ENCODE peak calls at places on chromosomes 7 and 10, in eight cellular contexts. Z is transverse colon, K is psoas muscle, I is neural crest cell, D is lower leg skin, P is right lobe of liver, J is left lung, Q is epithelial cell of esophagus. S is an unnamed sample.

GRCh38 chr7:32062150-32062549 is 8.1 kb downstream of the PDE1C start:
- DNase-seq in P (no peak), Q (peak), Z (peak), D (no peak), J (peak), I (peak), K (peak), S (peak)

GRCh38 chr7:91325731-91326130 is 61.5 kb downstream of the FZD1 start:
- DNase-seq in D (no peak), I (no peak), Z (no peak), J (no peak), P (no peak), K (no peak), Q (no peak), S (no peak)

GRCh38 chr10:32790483-32790882 is 167.5 kb downstream of the ITGB1 start:
- DNase-seq in P (no peak), Q (peak), K (no peak), I (no peak), D (no peak), J (no peak), Z (no peak), S (no peak)

GRCh38 chr7:16644624-16644986 is 949 bp downstream of the ANKMY2 start:
- DNase-seq in P (peak), K (peak), J (peak), Z (peak), D (peak), Q (peak), I (peak), S (peak)

GRCh38 chr7:95758187-95758586 is 14.2 kb upstream of the DYNC1I1 start:
- DNase-seq in Z (no peak), P (no peak), I (no peak), Q (no peak), J (no peak), D (no peak), K (no peak), S (no peak)

GRCh38 chr7:73423519-73424485 is 9.8 kb upstream of the FZD9 start:
- DNase-seq in D (no peak), Q (no peak), J (no peak), K (no peak), Z (no peak), I (peak), P (no peak), S (peak)

GRCh38 chr7:30143748-30144251 is 9.0 kb downstream of the MTURN start:
- DNase-seq in I (no peak), K (no peak), Z (no peak), D (no peak), P (no peak), J (no peak), Q (peak), S (no peak)

GRCh38 chr10:119268871-119269506 is 61.6 kb downstream of the GRK5 start:
- DNase-seq in J (no peak), D (no peak), K (no peak), Q (no peak), I (no peak), P (no peak), Z (no peak), S (no peak)

GRCh38 chr7:66153691-66154090 is 39.0 kb downstream of the CRCP start:
- DNase-seq in I (no peak), Z (no peak), K (no peak), Q (no peak), J (no peak), P (no peak), D (no peak), S (no peak)

GRCh38 chr10:14163374-14164125 is 167.2 kb downstream of the FRMD4A start:
- DNase-seq in K (no peak), Z (no peak), I (no peak), D (no peak), Q (no peak), J (no peak), P (no peak), S (no peak)

GRCh38 chr7:12391922-12392615 is 11.6 kb downstream of the VWDE start:
- DNase-seq in Z (no peak), J (no peak), P (no peak), D (no peak), I (no peak), Q (peak), K (no peak), S (no peak)

GRCh38 chr7:85806321-85806720 is 619.5 kb upstream of the SEMA3D start:
- DNase-seq in J (no peak), Q (no peak), K (no peak), I (no peak), Z (no peak), D (no peak), P (no peak), S (no peak)
- TF ChIP-seq CTCF in J (no peak), Q (no peak), K (no peak), I (no peak), Z (no peak), D (no peak), P (no peak), S (no peak)

GRCh38 chr10:91604462-91604935 is 28.4 kb downstream of the PPP1R3C start:
- DNase-seq in K (no peak), Z (no peak), P (no peak), I (no peak), J (no peak), Q (no peak), D (no peak), S (no peak)
- TF ChIP-seq CTCF in K (no peak), Z (no peak), P (no peak), I (peak), J (no peak), Q (no peak), D (no peak), S (no peak)

DNA sequence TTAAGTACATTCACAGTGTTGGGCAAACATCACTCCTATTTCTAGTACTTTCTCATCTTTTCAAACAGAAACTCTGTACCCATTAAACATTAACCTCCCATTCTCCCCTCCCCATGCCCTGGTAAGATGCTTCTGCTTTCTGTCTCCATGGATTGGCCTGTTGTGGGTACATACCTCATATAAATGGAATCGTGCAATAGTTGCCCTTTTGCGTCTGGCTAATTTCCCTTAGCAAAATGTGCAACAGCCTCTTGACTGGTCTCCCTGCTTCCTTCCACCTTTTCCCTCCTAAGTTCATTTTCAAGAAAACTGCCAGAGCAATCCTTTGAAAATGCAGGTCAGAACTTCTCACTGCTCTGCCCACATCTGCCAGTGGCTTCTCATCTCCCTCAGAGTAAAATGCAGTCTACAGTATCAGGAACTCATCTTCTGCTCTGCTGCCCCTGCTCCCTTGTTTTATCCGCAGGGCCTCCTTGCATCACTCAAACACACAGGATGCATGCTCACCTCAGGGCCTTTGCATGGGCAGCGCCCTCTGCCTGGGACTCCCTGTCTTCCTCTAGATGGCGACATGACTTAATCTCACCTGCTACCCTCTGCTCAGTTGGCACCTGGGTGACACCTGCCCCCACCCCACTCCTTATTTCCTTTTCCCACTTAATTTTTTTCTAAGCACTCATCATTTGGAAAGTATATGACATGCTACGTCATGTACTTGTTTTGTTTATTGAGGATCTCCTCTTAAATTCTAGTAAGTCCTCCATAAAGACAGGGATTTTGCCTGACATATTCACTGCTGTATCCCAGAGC is 44.3 kb upstream of the ECHDC3 start:
- DNase-seq in J (no peak), Z (no peak), I (no peak), D (no peak), K (no peak), P (peak), Q (peak), S (no peak)
- TF ChIP-seq CTCF in J (no peak), Z (no peak), I (no peak), D (no peak), K (no peak), P (peak), Q (no peak), S (no peak)

DNA sequence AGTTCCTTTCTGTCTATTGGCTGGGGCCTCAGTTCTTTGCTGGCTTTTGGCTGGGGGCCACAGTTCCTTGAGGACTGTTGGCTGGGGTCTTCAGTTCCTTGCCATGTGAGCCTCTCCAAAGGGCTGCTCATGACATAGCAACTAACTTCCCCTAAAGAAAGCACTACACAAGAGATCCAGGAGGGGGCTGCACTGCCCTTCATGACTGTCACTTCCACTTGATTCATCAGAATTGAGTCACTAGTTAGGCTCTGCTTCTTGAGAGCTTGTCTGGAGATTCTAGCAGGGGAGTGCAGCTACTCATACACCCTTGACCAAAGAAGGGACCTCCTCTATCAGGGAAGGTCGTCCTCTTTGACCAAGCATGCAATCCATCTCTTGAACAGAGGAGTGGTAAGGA is 38.0 kb upstream of the MKX start:
- DNase-seq in Z (no peak), K (no peak), I (no peak), Q (peak), P (no peak), D (no peak), J (no peak), S (peak)
- TF ChIP-seq CTCF in Z (no peak), K (peak), I (peak), Q (peak), P (peak), D (no peak), J (no peak), S (peak)

GRCh38 chr7:112970771-112971170 is 115.9 kb downstream of the GPR85 start:
- DNase-seq in Q (no peak), P (no peak), I (no peak), Z (no peak), J (no peak), D (no peak), K (no peak), S (no peak)
- TF ChIP-seq CTCF in Q (peak), P (no peak), I (peak), Z (no peak), J (no peak), D (no peak), K (no peak), S (no peak)

DNA sequence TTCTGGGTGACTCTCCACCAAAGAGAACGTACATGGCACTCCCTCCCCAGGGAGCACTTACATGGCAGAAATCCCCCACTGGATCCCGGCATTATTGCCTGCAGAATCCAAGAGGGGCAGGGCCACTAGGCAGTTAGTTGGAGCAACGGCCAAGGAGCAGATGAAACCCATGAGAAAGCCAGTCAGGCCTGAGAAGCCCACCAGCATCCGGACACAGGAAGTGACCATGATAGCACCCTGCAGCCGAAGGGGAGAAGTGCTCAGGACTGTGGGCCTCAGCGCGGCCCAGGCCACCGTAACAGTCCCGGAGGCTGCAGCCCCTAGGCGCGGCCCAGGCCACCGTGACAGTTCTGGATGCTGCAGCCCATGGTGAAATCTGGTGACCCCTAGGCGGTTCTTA is 43.5 kb downstream of the STRA8 start:
- DNase-seq in Z (no peak), D (peak), I (no peak), K (no peak), J (no peak), P (no peak), Q (no peak), S (no peak)
- TF ChIP-seq CTCF in Z (no peak), D (no peak), I (no peak), K (no peak), J (no peak), P (no peak), Q (no peak), S (no peak)

GRCh38 chr10:96588060-96588554 is 1.3 kb upstream of the TM9SF3 start:
- DNase-seq in D (no peak), P (no peak), J (no peak), I (no peak), Q (no peak), Z (peak), K (no peak), S (no peak)

GRCh38 chr10:96585726-96586418 is 940 bp downstream of the TM9SF3 start:
- DNase-seq in Q (peak), K (no peak), Z (peak), D (peak), I (no peak), P (no peak), J (no peak), S (no peak)

GRCh38 chr10:96587255-96588059 is 645 bp upstream of the TM9SF3 start:
- DNase-seq in Q (peak), I (no peak), K (peak), J (no peak), P (peak), Z (peak), D (peak), S (no peak)

GRCh38 chr10:96584474-96584873 is 2.3 kb downstream of the TM9SF3 start:
- DNase-seq in K (no peak), D (no peak), Q (no peak), P (no peak), Z (no peak), I (no peak), J (no peak), S (no peak)

GRCh38 chr10:96586419-96587254 is at the start of gene TM9SF3:
- DNase-seq in D (peak), I (peak), J (peak), P (peak), Z (peak), K (peak), Q (peak), S (peak)
- TF ChIP-seq CTCF in D (no peak), I (peak), J (no peak), P (no peak), Z (peak), K (no peak), Q (no peak), S (no peak)

DNA sequence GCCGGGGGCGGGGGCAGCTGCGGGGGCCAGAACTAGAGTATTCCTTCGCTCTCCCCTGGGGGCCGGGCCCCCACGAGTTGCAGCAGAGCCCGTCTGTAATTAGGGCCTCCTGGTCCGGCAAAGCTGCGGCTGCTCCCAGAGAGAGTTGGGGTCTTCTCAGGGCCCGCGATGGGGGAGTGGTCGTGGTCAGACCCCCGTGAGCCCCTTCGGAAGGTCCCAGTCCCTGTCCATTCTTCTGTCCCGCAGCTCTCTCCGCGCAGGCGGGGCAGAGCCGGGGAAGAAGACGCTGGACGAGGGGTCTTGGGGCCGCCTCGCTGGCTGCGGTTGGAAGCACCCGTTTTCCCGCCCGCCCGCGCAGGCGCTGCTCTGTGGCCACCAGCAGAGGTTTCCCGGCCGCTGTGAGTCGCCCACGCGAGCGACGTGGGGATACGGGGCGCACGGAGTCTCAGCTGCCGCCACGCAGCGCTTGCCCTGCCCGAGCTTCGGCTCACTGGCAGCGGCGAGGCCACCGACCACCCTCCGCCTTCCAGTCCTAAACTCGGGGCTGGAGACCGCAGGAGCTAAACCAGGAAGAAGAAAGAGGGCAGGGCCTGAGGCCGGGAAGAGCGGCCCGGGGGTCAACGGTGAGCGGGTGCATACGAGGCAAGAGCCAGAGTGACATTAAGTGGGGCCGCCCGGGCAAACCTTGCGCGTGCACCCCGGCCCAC is 7.3 kb upstream of the EMX2 start:
- DNase-seq in I (no peak), K (peak), P (no peak), D (peak), J (peak), Q (no peak), Z (no peak), S (peak)
- TF ChIP-seq CTCF in I (no peak), K (no peak), P (no peak), D (no peak), J (no peak), Q (no peak), Z (no peak), S (no peak)

DNA sequence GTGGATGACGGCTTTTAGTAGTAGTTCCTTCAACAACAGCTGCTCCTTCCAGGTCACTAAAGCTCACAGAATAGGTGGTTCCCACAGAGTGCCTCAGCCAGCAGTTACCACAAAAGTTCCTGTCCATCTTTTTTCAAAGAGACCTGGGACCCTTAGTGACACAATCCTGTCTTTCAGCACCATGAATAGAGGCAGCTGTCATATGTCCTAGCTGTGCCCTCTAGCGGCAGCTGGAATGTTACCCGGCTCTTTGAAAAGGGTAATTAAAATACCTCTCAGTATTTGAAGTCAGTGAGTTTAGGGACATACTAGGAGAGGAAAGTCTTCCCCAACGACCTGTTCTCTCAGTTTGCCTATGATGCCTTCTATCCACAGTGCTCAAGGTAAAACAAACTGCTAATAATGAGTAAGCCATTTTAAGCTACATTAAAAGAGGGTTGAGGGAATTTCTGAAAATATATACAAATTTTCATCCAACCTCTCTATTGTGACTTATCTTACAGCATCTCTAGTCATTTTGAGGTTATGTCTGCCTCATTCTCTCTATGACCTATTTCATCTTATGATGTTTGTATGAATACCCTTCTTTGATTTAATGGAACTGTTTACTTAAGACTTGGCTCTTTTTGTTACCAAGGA is 290.8 kb downstream of the NXPH1 start:
- DNase-seq in P (peak), J (no peak), K (no peak), Z (peak), D (no peak), I (peak), Q (peak), S (peak)
- TF ChIP-seq CTCF in P (peak), J (peak), K (peak), Z (peak), D (no peak), I (peak), Q (peak), S (peak)

S was measured in WTC11.